ENCODE peak calls at places on chromosome 22, in ten cellular contexts. O is cardiac muscle cell, M is AG09319, P is IMR-90, K is coronary artery, G is psoas muscle, V is tibial nerve, D is HFFc6, F is heart left ventricle, N is A549. I is an unnamed sample.

GRCh38 chr22:48895831-48896765 is 931.6 kb downstream of the BRD1 start:
- DNase-seq in O (no peak), K (no peak), M (no peak), G (no peak), D (no peak), N (no peak), P (no peak), V (no peak), F (no peak), I (no peak)

GRCh38 chr22:28106601-28107000 is 187.5 kb upstream of the PITPNB start:
- DNase-seq in V (no peak), M (no peak), F (no peak), K (no peak), N (no peak), G (no peak), O (no peak), D (no peak), P (no peak), I (no peak)

GRCh38 chr22:28019360-28019759 is 100.3 kb upstream of the PITPNB start:
- DNase-seq in K (no peak), V (no peak), D (peak; percentile 25), N (no peak), P (no peak), F (no peak), M (no peak), O (no peak), G (peak; percentile 78), I (peak; percentile 13)

GRCh38 chr22:19889951-19890350 is 35.3 kb upstream of the GNB1L start:
- DNase-seq in M (no peak), O (no peak), K (no peak), V (no peak), N (no peak), P (no peak), F (no peak), G (peak; percentile 7), D (no peak), I (no peak)

GRCh38 chr22:24289138-24289537 is 18.5 kb downstream of the SPECC1L start:
- DNase-seq in M (peak; percentile 64), V (no peak), G (no peak), O (peak; percentile 81), P (peak; percentile 84), F (no peak), D (peak; percentile 84), K (no peak), N (no peak), I (no peak)

GRCh38 chr22:18950141-18950540 is 14.0 kb upstream of the PRODH start:
- DNase-seq in N (no peak), M (no peak), O (no peak), D (no peak), K (no peak), V (peak; percentile 7), F (no peak), P (no peak), G (no peak), I (no peak)

GRCh38 chr22:39556970-39557811 is 13.4 kb upstream of the CACNA1I start:
- DNase-seq in V (no peak), N (peak; percentile 33), K (no peak), D (no peak), G (no peak), O (peak; percentile 21), P (peak; percentile 7), F (no peak), M (no peak), I (peak; percentile 59)

GRCh38 chr22:20026204-20026908 is 5.4 kb downstream of the TANGO2 start:
- DNase-seq in O (no peak), G (peak; percentile 4), D (no peak), P (no peak), F (no peak), M (no peak), V (no peak), N (no peak), K (no peak), I (peak; percentile 1)

DNA sequence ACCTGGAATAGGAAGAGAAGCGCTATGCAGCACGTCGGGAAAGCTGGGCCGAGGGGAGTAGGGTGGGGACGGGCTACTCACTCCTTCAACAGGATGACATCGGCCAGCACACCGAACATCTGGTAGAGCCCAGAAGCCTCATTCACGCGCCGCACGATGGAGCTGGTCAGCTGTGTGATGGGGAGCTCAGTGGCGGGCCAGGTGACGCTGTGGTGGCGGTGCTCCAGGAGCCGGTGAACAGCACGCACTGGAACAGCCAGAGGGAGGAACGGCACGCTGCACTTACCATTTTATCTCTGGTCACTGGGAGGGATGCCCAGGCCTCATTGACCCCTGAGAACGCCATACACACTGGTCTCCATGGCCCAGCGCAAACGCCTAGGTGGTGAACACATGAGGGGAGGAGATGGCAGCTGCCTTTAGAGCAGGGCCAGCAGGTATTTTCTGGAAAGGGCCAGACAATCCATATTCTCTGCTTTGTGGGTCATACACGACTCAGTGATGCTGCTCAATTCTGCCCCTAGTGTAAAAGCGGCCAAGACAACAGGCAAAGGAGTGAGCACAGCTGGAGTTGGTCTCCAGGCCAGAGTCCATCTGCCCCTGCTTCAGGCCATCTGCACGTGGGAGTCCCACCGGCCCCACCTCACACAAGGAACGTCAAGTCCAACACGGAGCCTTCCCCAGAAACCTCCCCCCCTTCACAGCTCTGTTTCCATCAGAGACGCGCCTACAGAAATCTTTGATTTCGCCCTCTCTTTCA is 8.8 kb downstream of the FOXRED2 start:
- DNase-seq in P (no peak), V (no peak), G (no peak), O (no peak), M (no peak), F (no peak), D (no peak), K (no peak), N (no peak), I (peak; percentile 84)
- TF ChIP-seq CTCF in P (no peak), V (no peak), G (no peak), O (no peak), M (no peak), F (no peak), D (peak; percentile 25), K (no peak), N (no peak), I (peak; percentile 40)

GRCh38 chr22:44357962-44358553 is 45.3 kb upstream of the SHISAL1 start:
- DNase-seq in O (peak; percentile 54), V (no peak), G (no peak), F (no peak), K (peak; percentile 73), N (no peak), P (peak; percentile 24), D (no peak), M (no peak), I (peak; percentile 36)

GRCh38 chr22:44358723-44359440 is 46.1 kb upstream of the SHISAL1 start:
- DNase-seq in O (no peak), M (no peak), V (no peak), K (peak; percentile 67), F (no peak), G (no peak), N (no peak), D (no peak), P (no peak), I (peak; percentile 9)

GRCh38 chr22:44360306-44360685 is 47.5 kb upstream of the SHISAL1 start:
- DNase-seq in G (no peak), K (no peak), V (no peak), N (no peak), M (no peak), F (no peak), O (no peak), D (no peak), P (no peak), I (no peak)

GRCh38 chr22:44360686-44361381 is 48.1 kb upstream of the SHISAL1 start:
- DNase-seq in V (no peak), G (peak; percentile 54), P (peak; percentile 80), O (peak; percentile 81), F (no peak), M (peak; percentile 93), K (peak; percentile 92), N (peak; percentile 82), D (peak; percentile 75), I (peak; percentile 39)

GRCh38 chr22:44359496-44360110 is 46.9 kb upstream of the SHISAL1 start:
- DNase-seq in G (peak; percentile 6), P (no peak), D (no peak), O (no peak), F (no peak), K (peak; percentile 68), M (no peak), V (no peak), N (no peak), I (peak; percentile 4)
- TF ChIP-seq CTCF in G (no peak), P (no peak), D (no peak), O (no peak), F (no peak), K (no peak), M (no peak), V (no peak), N (no peak), I (no peak)

GRCh38 chr22:45197606-45198462 is 34.1 kb downstream of the NUP50 start:
- DNase-seq in D (no peak), V (no peak), K (no peak), F (no peak), O (no peak), N (no peak), P (no peak), M (no peak), G (no peak), I (no peak)

GRCh38 chr22:45200230-45200629 is 36.5 kb downstream of the NUP50 start:
- DNase-seq in D (no peak), N (no peak), V (no peak), F (no peak), P (no peak), O (no peak), G (no peak), K (no peak), M (no peak), I (no peak)

GRCh38 chr22:45198463-45198795 is 34.7 kb downstream of the NUP50 start:
- DNase-seq in K (no peak), V (no peak), P (no peak), O (no peak), N (no peak), D (no peak), G (no peak), F (no peak), M (no peak), I (no peak)

GRCh38 chr22:45200862-45201511 is 37.3 kb downstream of the NUP50 start:
- DNase-seq in D (no peak), G (no peak), P (peak; percentile 98), K (no peak), O (peak; percentile 29), N (no peak), V (no peak), F (no peak), M (no peak), I (peak; percentile 62)

GRCh38 chr22:45199723-45200122 is 36.0 kb downstream of the NUP50 start:
- DNase-seq in O (no peak), F (no peak), N (no peak), P (no peak), V (no peak), M (no peak), G (no peak), D (no peak), K (no peak), I (no peak)
- TF ChIP-seq CTCF in O (no peak), F (no peak), N (no peak), P (no peak), V (no peak), M (no peak), G (no peak), D (no peak), K (no peak), I (no peak)

GRCh38 chr22:17751596-17751995 is 22.7 kb downstream of the BID start:
- DNase-seq in N (no peak), D (no peak), K (no peak), O (no peak), F (no peak), G (no peak), V (no peak), P (no peak), M (no peak), I (no peak)

GRCh38 chr22:17748555-17749353 is 25.5 kb downstream of the BID start:
- DNase-seq in V (no peak), K (no peak), O (no peak), G (no peak), P (no peak), M (no peak), F (no peak), D (no peak), N (no peak), I (peak; percentile 56)

GRCh38 chr22:17753401-17753989 is 20.8 kb downstream of the BID start:
- DNase-seq in P (peak; percentile 55), O (no peak), N (no peak), D (no peak), F (no peak), G (no peak), K (no peak), V (no peak), M (no peak), I (no peak)

GRCh38 chr22:17749605-17750395 is 24.5 kb downstream of the BID start:
- DNase-seq in G (no peak), K (no peak), M (no peak), P (no peak), D (no peak), V (no peak), N (no peak), F (no peak), O (no peak), I (no peak)

DNA sequence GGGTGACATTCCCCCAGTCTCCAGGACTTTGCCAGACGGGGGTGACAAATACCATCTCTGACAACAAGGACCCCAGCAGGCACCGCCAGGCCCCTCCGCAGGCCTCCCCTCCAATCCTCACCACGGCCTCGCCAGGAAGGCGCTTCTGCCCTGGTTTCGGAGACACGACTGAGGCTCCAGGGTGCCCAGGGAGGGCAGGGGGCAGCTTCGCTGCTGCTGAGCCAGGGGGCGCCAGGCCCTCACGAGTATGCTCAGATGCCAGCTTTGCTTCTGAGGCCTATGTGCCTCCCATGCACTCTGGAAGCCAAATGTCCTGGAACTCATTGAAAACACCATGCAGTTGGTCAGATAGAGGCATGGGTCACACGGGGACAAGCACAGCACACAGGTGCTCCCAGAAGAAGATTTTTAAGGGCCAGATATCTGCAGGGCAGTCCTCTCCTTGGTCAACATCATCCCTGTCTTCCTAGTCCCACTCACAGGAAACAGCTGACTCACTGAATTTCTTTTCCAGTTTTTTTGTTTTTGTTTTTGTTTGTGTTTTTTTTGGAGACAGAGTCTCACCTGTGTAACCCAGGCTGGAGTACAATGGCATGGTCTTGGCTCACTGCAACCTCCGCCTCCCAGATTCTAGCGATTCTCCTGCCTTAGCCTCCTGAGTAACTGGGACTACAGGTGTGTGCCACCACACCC is 19.9 kb downstream of the BID start:
- DNase-seq in V (no peak), K (no peak), P (no peak), O (no peak), F (no peak), G (no peak), M (no peak), D (no peak), N (peak; percentile 28), I (no peak)
- TF ChIP-seq CTCF in V (no peak), K (no peak), P (peak; percentile 9), O (peak; percentile 32), F (peak; percentile 19), G (no peak), M (peak; percentile 7), D (peak; percentile 38), N (no peak), I (no peak)